ENCODE peak calls at places on chromosomes 7 and 10, in nine cellular contexts. One of them, this sample, is unnamed.

GRCh38 chr7:4136501-4137110 is 545.5 kb upstream of the FOXK1 start:
- DNase-seq in sigmoid colon: peak
- DNase-seq in stomach: no peak
- DNase-seq in AG10803: no peak
- DNase-seq in brain microvascular endothelial cell: no peak
- DNase-seq in cardiac muscle cell: no peak
- DNase-seq in lower lobe of right lung: peak
- DNase-seq in epithelial cell of proximal tubule: no peak
- DNase-seq in psoas muscle: no peak
- DNase-seq in this sample: no peak

GRCh38 chr10:84715911-84716310 is 387.5 kb downstream of the CCSER2 start:
- DNase-seq in brain microvascular endothelial cell: peak
- DNase-seq in stomach: no peak
- DNase-seq in sigmoid colon: no peak
- DNase-seq in epithelial cell of proximal tubule: peak
- DNase-seq in psoas muscle: no peak
- DNase-seq in lower lobe of right lung: no peak
- DNase-seq in AG10803: no peak
- DNase-seq in cardiac muscle cell: peak
- DNase-seq in this sample: no peak

GRCh38 chr10:124728830-124729661 is 15.1 kb downstream of the FAM53B start:
- DNase-seq in lower lobe of right lung: no peak
- DNase-seq in psoas muscle: no peak
- DNase-seq in AG10803: no peak
- DNase-seq in cardiac muscle cell: no peak
- DNase-seq in brain microvascular endothelial cell: no peak
- DNase-seq in stomach: no peak
- DNase-seq in sigmoid colon: no peak
- DNase-seq in epithelial cell of proximal tubule: no peak
- DNase-seq in this sample: no peak

GRCh38 chr10:58998924-58999713 is 177.3 kb upstream of the PHYHIPL start:
- DNase-seq in brain microvascular endothelial cell: no peak
- DNase-seq in sigmoid colon: peak
- DNase-seq in AG10803: peak
- DNase-seq in stomach: peak
- DNase-seq in lower lobe of right lung: no peak
- DNase-seq in cardiac muscle cell: no peak
- DNase-seq in psoas muscle: peak
- DNase-seq in epithelial cell of proximal tubule: no peak
- DNase-seq in this sample: no peak

GRCh38 chr7:29946428-29947186 is 43.0 kb downstream of the SCRN1 start:
- DNase-seq in psoas muscle: no peak
- DNase-seq in lower lobe of right lung: no peak
- DNase-seq in brain microvascular endothelial cell: no peak
- DNase-seq in sigmoid colon: no peak
- DNase-seq in epithelial cell of proximal tubule: no peak
- DNase-seq in AG10803: peak
- DNase-seq in stomach: peak
- DNase-seq in cardiac muscle cell: peak
- DNase-seq in this sample: peak

GRCh38 chr7:108045669-108046068 is 42.7 kb upstream of the LAMB1 start:
- DNase-seq in cardiac muscle cell: no peak
- DNase-seq in psoas muscle: no peak
- DNase-seq in lower lobe of right lung: no peak
- DNase-seq in brain microvascular endothelial cell: no peak
- DNase-seq in AG10803: peak
- DNase-seq in stomach: no peak
- DNase-seq in sigmoid colon: no peak
- DNase-seq in epithelial cell of proximal tubule: no peak
- DNase-seq in this sample: no peak

GRCh38 chr10:111990734-111991133 is 192.8 kb downstream of the GPAM start:
- DNase-seq in stomach: no peak
- DNase-seq in psoas muscle: no peak
- DNase-seq in lower lobe of right lung: no peak
- DNase-seq in AG10803: no peak
- DNase-seq in brain microvascular endothelial cell: no peak
- DNase-seq in sigmoid colon: no peak
- DNase-seq in cardiac muscle cell: no peak
- DNase-seq in epithelial cell of proximal tubule: no peak
- DNase-seq in this sample: no peak

GRCh38 chr10:43427166-43427825 is 9.6 kb upstream of the ZNF487 start:
- DNase-seq in brain microvascular endothelial cell: no peak
- DNase-seq in psoas muscle: no peak
- DNase-seq in AG10803: no peak
- DNase-seq in epithelial cell of proximal tubule: no peak
- DNase-seq in cardiac muscle cell: no peak
- DNase-seq in stomach: no peak
- DNase-seq in lower lobe of right lung: no peak
- DNase-seq in sigmoid colon: peak
- DNase-seq in this sample: no peak

GRCh38 chr7:69738396-69738889 is 140.2 kb downstream of the AUTS2 start:
- DNase-seq in cardiac muscle cell: peak
- DNase-seq in sigmoid colon: no peak
- DNase-seq in brain microvascular endothelial cell: no peak
- DNase-seq in stomach: no peak
- DNase-seq in psoas muscle: no peak
- DNase-seq in lower lobe of right lung: no peak
- DNase-seq in epithelial cell of proximal tubule: no peak
- DNase-seq in AG10803: peak
- DNase-seq in this sample: no peak

GRCh38 chr7:74032191-74032490 is 4.2 kb downstream of the ELN start:
- DNase-seq in cardiac muscle cell: no peak
- DNase-seq in sigmoid colon: peak
- DNase-seq in AG10803: peak
- DNase-seq in brain microvascular endothelial cell: no peak
- DNase-seq in lower lobe of right lung: no peak
- DNase-seq in psoas muscle: peak
- DNase-seq in stomach: no peak
- DNase-seq in epithelial cell of proximal tubule: no peak
- DNase-seq in this sample: peak

GRCh38 chr10:85036661-85037060 is 708.3 kb downstream of the CCSER2 start:
- DNase-seq in sigmoid colon: no peak
- DNase-seq in stomach: no peak
- DNase-seq in lower lobe of right lung: no peak
- DNase-seq in cardiac muscle cell: no peak
- DNase-seq in psoas muscle: no peak
- DNase-seq in epithelial cell of proximal tubule: peak
- DNase-seq in AG10803: no peak
- DNase-seq in brain microvascular endothelial cell: no peak
- DNase-seq in this sample: no peak

GRCh38 chr10:13660545-13660920 is 73.8 kb downstream of the PRPF18 start:
- DNase-seq in brain microvascular endothelial cell: no peak
- DNase-seq in AG10803: peak
- DNase-seq in psoas muscle: no peak
- DNase-seq in epithelial cell of proximal tubule: no peak
- DNase-seq in sigmoid colon: no peak
- DNase-seq in lower lobe of right lung: no peak
- DNase-seq in cardiac muscle cell: no peak
- DNase-seq in stomach: no peak
- DNase-seq in this sample: peak

GRCh38 chr10:14146501-14146900 is 184.2 kb downstream of the FRMD4A start:
- DNase-seq in brain microvascular endothelial cell: peak
- DNase-seq in psoas muscle: no peak
- DNase-seq in cardiac muscle cell: no peak
- DNase-seq in lower lobe of right lung: no peak
- DNase-seq in epithelial cell of proximal tubule: no peak
- DNase-seq in sigmoid colon: no peak
- DNase-seq in AG10803: peak
- DNase-seq in stomach: no peak
- DNase-seq in this sample: peak

GRCh38 chr7:105502173-105502572 is 19.9 kb downstream of the PUS7 start:
- DNase-seq in epithelial cell of proximal tubule: no peak
- DNase-seq in brain microvascular endothelial cell: no peak
- DNase-seq in psoas muscle: no peak
- DNase-seq in lower lobe of right lung: no peak
- DNase-seq in AG10803: no peak
- DNase-seq in sigmoid colon: no peak
- DNase-seq in stomach: no peak
- DNase-seq in cardiac muscle cell: no peak
- DNase-seq in this sample: no peak
- TF ChIP-seq CTCF in epithelial cell of proximal tubule: no peak
- TF ChIP-seq CTCF in brain microvascular endothelial cell: no peak
- TF ChIP-seq CTCF in psoas muscle: no peak
- TF ChIP-seq CTCF in lower lobe of right lung: no peak
- TF ChIP-seq CTCF in AG10803: no peak
- TF ChIP-seq CTCF in sigmoid colon: no peak
- TF ChIP-seq CTCF in stomach: no peak
- TF ChIP-seq CTCF in cardiac muscle cell: no peak
- TF ChIP-seq CTCF in this sample: no peak

GRCh38 chr10:91614254-91614624 is 18.6 kb downstream of the PPP1R3C start:
- DNase-seq in cardiac muscle cell: no peak
- DNase-seq in lower lobe of right lung: no peak
- DNase-seq in brain microvascular endothelial cell: peak
- DNase-seq in epithelial cell of proximal tubule: no peak
- DNase-seq in psoas muscle: no peak
- DNase-seq in AG10803: peak
- DNase-seq in sigmoid colon: no peak
- DNase-seq in stomach: no peak
- DNase-seq in this sample: peak
- TF ChIP-seq CTCF in cardiac muscle cell: no peak
- TF ChIP-seq CTCF in lower lobe of right lung: no peak
- TF ChIP-seq CTCF in brain microvascular endothelial cell: no peak
- TF ChIP-seq CTCF in epithelial cell of proximal tubule: no peak
- TF ChIP-seq CTCF in psoas muscle: no peak
- TF ChIP-seq CTCF in AG10803: no peak
- TF ChIP-seq CTCF in sigmoid colon: no peak
- TF ChIP-seq CTCF in stomach: no peak
- TF ChIP-seq CTCF in this sample: no peak

DNA sequence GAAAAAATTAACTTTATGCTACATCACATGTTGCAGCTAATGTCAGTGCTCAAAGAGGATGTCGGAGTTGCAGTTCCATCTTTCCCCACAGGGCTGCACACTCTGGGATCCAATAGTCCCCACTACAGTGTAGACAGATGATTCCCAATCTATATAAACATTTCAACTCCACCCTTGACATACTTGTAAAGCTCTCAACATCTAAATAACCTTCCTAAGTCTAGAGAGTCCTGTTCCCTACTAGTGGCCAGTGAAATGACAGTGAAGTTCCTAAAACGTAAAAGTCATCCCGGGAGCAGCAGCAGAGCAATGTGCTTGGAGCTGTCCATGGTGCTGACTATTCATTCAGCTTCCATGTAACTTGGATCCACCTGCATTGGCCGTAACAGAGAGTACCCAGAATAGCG is 145.1 kb downstream of the GRM8 start:
- DNase-seq in cardiac muscle cell: peak
- DNase-seq in sigmoid colon: no peak
- DNase-seq in brain microvascular endothelial cell: peak
- DNase-seq in stomach: peak
- DNase-seq in AG10803: peak
- DNase-seq in epithelial cell of proximal tubule: peak
- DNase-seq in psoas muscle: no peak
- DNase-seq in lower lobe of right lung: no peak
- DNase-seq in this sample: peak
- TF ChIP-seq CTCF in cardiac muscle cell: peak
- TF ChIP-seq CTCF in sigmoid colon: peak
- TF ChIP-seq CTCF in brain microvascular endothelial cell: peak
- TF ChIP-seq CTCF in stomach: peak
- TF ChIP-seq CTCF in AG10803: peak
- TF ChIP-seq CTCF in epithelial cell of proximal tubule: peak
- TF ChIP-seq CTCF in psoas muscle: peak
- TF ChIP-seq CTCF in lower lobe of right lung: peak
- TF ChIP-seq CTCF in this sample: peak

GRCh38 chr10:103555321-103555649 is 61.8 kb downstream of the NEURL1 start:
- DNase-seq in brain microvascular endothelial cell: no peak
- DNase-seq in lower lobe of right lung: no peak
- DNase-seq in cardiac muscle cell: no peak
- DNase-seq in stomach: no peak
- DNase-seq in AG10803: no peak
- DNase-seq in psoas muscle: no peak
- DNase-seq in epithelial cell of proximal tubule: no peak
- DNase-seq in sigmoid colon: no peak
- DNase-seq in this sample: no peak

GRCh38 chr10:103556383-103557007 is 63.0 kb downstream of the NEURL1 start:
- DNase-seq in cardiac muscle cell: no peak
- DNase-seq in epithelial cell of proximal tubule: no peak
- DNase-seq in stomach: no peak
- DNase-seq in psoas muscle: no peak
- DNase-seq in lower lobe of right lung: no peak
- DNase-seq in brain microvascular endothelial cell: no peak
- DNase-seq in AG10803: no peak
- DNase-seq in sigmoid colon: no peak
- DNase-seq in this sample: no peak

GRCh38 chr10:103555712-103556111 is 62.2 kb downstream of the NEURL1 start:
- DNase-seq in AG10803: no peak
- DNase-seq in lower lobe of right lung: no peak
- DNase-seq in sigmoid colon: no peak
- DNase-seq in psoas muscle: no peak
- DNase-seq in cardiac muscle cell: no peak
- DNase-seq in stomach: no peak
- DNase-seq in epithelial cell of proximal tubule: no peak
- DNase-seq in brain microvascular endothelial cell: no peak
- DNase-seq in this sample: no peak

GRCh38 chr10:103558916-103559315 is 65.4 kb downstream of the NEURL1 start:
- DNase-seq in stomach: no peak
- DNase-seq in psoas muscle: no peak
- DNase-seq in brain microvascular endothelial cell: no peak
- DNase-seq in AG10803: no peak
- DNase-seq in epithelial cell of proximal tubule: no peak
- DNase-seq in sigmoid colon: no peak
- DNase-seq in lower lobe of right lung: no peak
- DNase-seq in cardiac muscle cell: no peak
- DNase-seq in this sample: no peak

GRCh38 chr10:103557455-103557854 is 64.0 kb downstream of the NEURL1 start:
- DNase-seq in cardiac muscle cell: no peak
- DNase-seq in AG10803: no peak
- DNase-seq in psoas muscle: no peak
- DNase-seq in brain microvascular endothelial cell: no peak
- DNase-seq in lower lobe of right lung: no peak
- DNase-seq in sigmoid colon: no peak
- DNase-seq in epithelial cell of proximal tubule: no peak
- DNase-seq in stomach: peak
- DNase-seq in this sample: no peak
- TF ChIP-seq CTCF in cardiac muscle cell: no peak
- TF ChIP-seq CTCF in AG10803: no peak
- TF ChIP-seq CTCF in psoas muscle: no peak
- TF ChIP-seq CTCF in brain microvascular endothelial cell: no peak
- TF ChIP-seq CTCF in lower lobe of right lung: no peak
- TF ChIP-seq CTCF in sigmoid colon: no peak
- TF ChIP-seq CTCF in epithelial cell of proximal tubule: no peak
- TF ChIP-seq CTCF in stomach: no peak
- TF ChIP-seq CTCF in this sample: no peak

DNA sequence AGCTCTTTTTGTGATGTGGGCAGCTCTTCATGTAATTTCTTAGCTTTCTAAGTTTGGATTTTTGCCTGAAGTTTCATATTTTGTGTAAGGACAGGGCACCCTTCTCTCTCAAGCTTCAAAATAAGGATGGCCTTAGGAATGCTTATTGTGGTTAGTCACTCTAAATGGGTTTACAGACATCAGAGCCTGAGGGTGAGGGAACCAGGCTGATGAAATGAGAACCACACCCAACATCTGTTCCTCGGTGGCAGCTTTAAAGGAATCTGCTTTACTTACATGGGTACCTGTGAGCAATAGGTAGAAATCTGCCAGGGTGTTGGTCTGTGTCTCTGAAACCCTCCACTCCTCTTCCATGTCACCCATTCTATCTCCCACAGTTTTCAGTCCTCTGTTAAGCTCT is 174.3 kb downstream of the EMX2 start:
- DNase-seq in brain microvascular endothelial cell: no peak
- DNase-seq in lower lobe of right lung: no peak
- DNase-seq in cardiac muscle cell: no peak
- DNase-seq in stomach: no peak
- DNase-seq in sigmoid colon: no peak
- DNase-seq in AG10803: peak
- DNase-seq in epithelial cell of proximal tubule: no peak
- DNase-seq in psoas muscle: no peak
- DNase-seq in this sample: no peak
- TF ChIP-seq CTCF in brain microvascular endothelial cell: no peak
- TF ChIP-seq CTCF in lower lobe of right lung: no peak
- TF ChIP-seq CTCF in cardiac muscle cell: no peak
- TF ChIP-seq CTCF in stomach: no peak
- TF ChIP-seq CTCF in sigmoid colon: no peak
- TF ChIP-seq CTCF in AG10803: no peak
- TF ChIP-seq CTCF in epithelial cell of proximal tubule: no peak
- TF ChIP-seq CTCF in psoas muscle: no peak
- TF ChIP-seq CTCF in this sample: no peak